ENCODE peak calls at places on chromosome 2, in five cellular contexts. U is putamen; T is iris pigment epithelial cell; Z is activated CD8-positive, alpha-beta memory T cell treated with anti-CD3 and anti-CD28 coated beads, Interleukin-2, amount 10 ng/mL, durations not matched to agents 7 days and 5 days; P is NCI-H1436. Y is an unnamed sample.

GRCh38 chr2:9836517-9836916 is 6.8 kb upstream of the TAF1B start:
- DNase-seq in T (no peak), P (no peak), Z (no peak), U (no peak), Y (no peak)

GRCh38 chr2:30106543-30106942 is 40.3 kb upstream of the YPEL5 start:
- DNase-seq in T (peak; percentile 64), P (no peak), Z (no peak), U (no peak), Y (no peak)

GRCh38 chr2:136185991-136186771 is 68.2 kb upstream of the CXCR4 start:
- DNase-seq in P (no peak), U (peak; percentile 53), Z (no peak), T (no peak), Y (no peak)

GRCh38 chr2:85551698-85552678 is 9.3 kb downstream of the GGCX start:
- DNase-seq in Z (peak; percentile 92), T (peak; percentile 69), P (peak; percentile 81), U (peak; percentile 78), Y (peak; percentile 80)

GRCh38 chr2:134718956-134719814 is at the start of gene TMEM163:
- DNase-seq in U (no peak), P (peak; percentile 14), T (no peak), Z (no peak), Y (no peak)

GRCh38 chr2:35585972-35586371 is 769.6 kb upstream of the CRIM1 start:
- DNase-seq in Z (no peak), T (no peak), U (no peak), P (no peak), Y (no peak)

GRCh38 chr2:953975-954686 is 3.5 kb downstream of the SNTG2 start:
- DNase-seq in U (no peak), Z (no peak), T (no peak), P (no peak), Y (no peak)

GRCh38 chr2:226790006-226790405 is 9.6 kb downstream of the IRS1 start:
- DNase-seq in Z (no peak), T (no peak), P (no peak), U (no peak), Y (no peak)

GRCh38 chr2:120371969-120372625 is 26.2 kb downstream of the INHBB start:
- DNase-seq in T (no peak), U (no peak), P (no peak), Z (no peak), Y (no peak)

GRCh38 chr2:102975996-102976636 is 214.3 kb downstream of the TMEM182 start:
- DNase-seq in U (peak; percentile 69), Z (no peak), P (no peak), T (peak; percentile 10), Y (no peak)

GRCh38 chr2:95353055-95353575 is 49.4 kb upstream of the FAHD2A start:
- DNase-seq in Z (no peak), U (no peak), T (no peak), P (no peak), Y (no peak)

GRCh38 chr2:1758112-1758630 is 13.9 kb upstream of the PXDN start:
- DNase-seq in T (no peak), Z (no peak), P (no peak), U (no peak), Y (no peak)

GRCh38 chr2:8619071-8619470 is 62.8 kb upstream of the ID2 start:
- DNase-seq in Z (no peak), U (no peak), P (no peak), T (no peak), Y (no peak)

GRCh38 chr2:217090024-217090473 is 230.2 kb upstream of the TNP1 start:
- DNase-seq in P (no peak), Z (no peak), T (no peak), U (peak; percentile 12), Y (no peak)